ENCODE peak calls at places on chromosomes 5 and 9, in ten cellular contexts. J is heart left ventricle, M is MM.1S, V is AG09309, N is A549, B is cardiac muscle cell, P is H7, W is Peyer's patch, R is esophagus squamous epithelium, O is SK-N-SH. D is an unnamed sample.

GRCh38 chr5:156128026-156128425 is 198.9 kb upstream of the SGCD start:
- DNase-seq in J (no peak), M (peak), V (peak), N (no peak), B (no peak), P (no peak), W (no peak), R (no peak), O (no peak), D (no peak)

GRCh38 chr5:111641533-111642230 is 115.3 kb downstream of the NREP start:
- DNase-seq in J (no peak), M (no peak), V (peak), N (no peak), B (no peak), P (no peak), W (no peak), R (no peak), O (no peak), D (no peak)

GRCh38 chr5:132501961-132502931 is 11.7 kb upstream of the IRF1 start:
- DNase-seq in J (no peak), M (no peak), V (no peak), N (no peak), B (no peak), P (no peak), W (no peak), R (no peak), O (no peak), D (no peak)

GRCh38 chr9:35771524-35771923 is 17.4 kb upstream of the MSMP start:
- DNase-seq in J (no peak), M (no peak), V (no peak), N (peak), B (no peak), P (no peak), W (no peak), R (no peak), O (no peak), D (no peak)

GRCh38 chr5:98813755-98814154 is 40.3 kb downstream of the RGMB start:
- DNase-seq in J (no peak), M (no peak), V (no peak), N (no peak), B (no peak), P (no peak), W (no peak), R (no peak), O (no peak), D (no peak)

GRCh38 chr5:154189256-154189818 is 1.2 kb upstream of the GALNT10 start:
- DNase-seq in J (peak), M (peak), V (no peak), N (no peak), B (peak), P (peak), W (no peak), R (no peak), O (peak), D (no peak)

GRCh38 chr9:112361602-112362001 is 18.3 kb upstream of the HSDL2 start:
- DNase-seq in J (no peak), M (peak), V (no peak), N (peak), B (peak), P (peak), W (no peak), R (no peak), O (peak), D (no peak)

GRCh38 chr5:97071101-97071500 is 71.3 kb downstream of the LIX1 start:
- DNase-seq in J (no peak), M (no peak), V (peak), N (no peak), B (no peak), P (no peak), W (no peak), R (no peak), O (no peak), D (no peak)

GRCh38 chr5:44943637-44944036 is 134.9 kb downstream of the MRPS30 start:
- DNase-seq in J (no peak), M (no peak), V (no peak), N (no peak), B (no peak), P (no peak), W (no peak), R (no peak), O (no peak), D (no peak)

GRCh38 chr5:139692605-139693340 is 44.6 kb downstream of the CXXC5 start:
- DNase-seq in J (no peak), M (no peak), V (no peak), N (no peak), B (no peak), P (peak), W (no peak), R (no peak), O (peak), D (no peak)

GRCh38 chr5:98911221-98912040 is 17.4 kb downstream of the CHD1 start:
- DNase-seq in J (no peak), M (no peak), V (no peak), N (no peak), B (no peak), P (no peak), W (no peak), R (no peak), O (no peak), D (no peak)

GRCh38 chr9:79660615-79661014 is 88.8 kb downstream of the TLE4 start:
- DNase-seq in J (no peak), M (no peak), V (no peak), N (no peak), B (no peak), P (no peak), W (no peak), R (no peak), O (no peak), D (no peak)

GRCh38 chr9:82421498-82421897 is 432.9 kb downstream of the SPATA31D1 start:
- DNase-seq in J (no peak), M (no peak), V (no peak), N (no peak), B (no peak), P (no peak), W (no peak), R (no peak), O (no peak), D (no peak)

GRCh38 chr5:1555011-1555807 is 31.4 kb upstream of the LPCAT1 start:
- DNase-seq in J (peak), M (no peak), V (peak), N (peak), B (no peak), P (no peak), W (no peak), R (no peak), O (no peak), D (no peak)

GRCh38 chr9:125262217-125262991 is 778 bp downstream of the GAPVD1 start:
- DNase-seq in J (no peak), M (peak), V (no peak), N (no peak), B (peak), P (no peak), W (no peak), R (no peak), O (no peak), D (peak)

GRCh38 chr5:76372320-76373054 is 30.6 kb upstream of the IQGAP2 start:
- DNase-seq in J (no peak), M (no peak), V (peak), N (peak), B (no peak), P (peak), W (no peak), R (no peak), O (peak), D (no peak)

GRCh38 chr5:82549263-82549662 is 271.1 kb upstream of the RPS23 start:
- DNase-seq in J (no peak), M (no peak), V (no peak), N (no peak), B (no peak), P (no peak), W (no peak), R (no peak), O (no peak), D (no peak)

GRCh38 chr9:89732295-89732951 is 127.6 kb downstream of the GADD45G start:
- DNase-seq in J (no peak), M (no peak), V (no peak), N (no peak), B (no peak), P (no peak), W (peak), R (no peak), O (no peak), D (no peak)

GRCh38 chr5:1701194-1701593 is 98.4 kb downstream of the MRPL36 start:
- DNase-seq in J (no peak), M (no peak), V (no peak), N (no peak), B (no peak), P (no peak), W (no peak), R (no peak), O (no peak), D (no peak)

GRCh38 chr9:89635007-89635742 is 30.4 kb downstream of the GADD45G start:
- DNase-seq in J (no peak), M (no peak), V (peak), N (no peak), B (no peak), P (no peak), W (no peak), R (no peak), O (no peak), D (peak)

GRCh38 chr9:112112941-112113399 is 62.1 kb downstream of the SUSD1 start:
- DNase-seq in J (no peak), M (no peak), V (no peak), N (peak), B (peak), P (peak), W (no peak), R (no peak), O (peak), D (no peak)

GRCh38 chr9:119795395-119795794 is 426.2 kb upstream of the BRINP1 start:
- DNase-seq in J (no peak), M (no peak), V (no peak), N (no peak), B (no peak), P (no peak), W (no peak), R (no peak), O (no peak), D (no peak)

GRCh38 chr5:2686296-2686695 is 65.2 kb downstream of the IRX2 start:
- DNase-seq in J (no peak), M (no peak), V (no peak), N (no peak), B (no peak), P (no peak), W (no peak), R (no peak), O (no peak), D (no peak)

GRCh38 chr9:134585746-134586706 is 55.6 kb upstream of the COL5A1 start:
- DNase-seq in J (peak), M (no peak), V (no peak), N (peak), B (no peak), P (peak), W (no peak), R (no peak), O (no peak), D (no peak)

GRCh38 chr5:131382407-131383395 is 118.8 kb downstream of the CDC42SE2 start:
- DNase-seq in J (no peak), M (peak), V (no peak), N (peak), B (peak), P (peak), W (no peak), R (no peak), O (peak), D (no peak)

GRCh38 chr5:143350790-143351603 is 52.5 kb downstream of the NR3C1 start:
- DNase-seq in J (no peak), M (no peak), V (peak), N (peak), B (no peak), P (no peak), W (no peak), R (no peak), O (no peak), D (no peak)

GRCh38 chr9:118957585-118957984 is 411.6 kb downstream of the BRINP1 start:
- DNase-seq in J (no peak), M (no peak), V (no peak), N (no peak), B (no peak), P (no peak), W (no peak), R (no peak), O (no peak), D (no peak)

GRCh38 chr9:129242971-129243561 is 65.0 kb upstream of the IER5L start:
- DNase-seq in J (peak), M (no peak), V (peak), N (no peak), B (no peak), P (no peak), W (no peak), R (no peak), O (no peak), D (no peak)

GRCh38 chr9:95507456-95508241 is 9.1 kb downstream of the PTCH1 start:
- DNase-seq in J (peak), M (peak), V (no peak), N (peak), B (peak), P (peak), W (peak), R (peak), O (peak), D (no peak)

GRCh38 chr9:81410201-81410600 is 279.1 kb downstream of the TLE1 start:
- DNase-seq in J (no peak), M (no peak), V (no peak), N (peak), B (no peak), P (no peak), W (no peak), R (no peak), O (no peak), D (no peak)

GRCh38 chr5:119396265-119396664 is 40.4 kb downstream of the TNFAIP8 start:
- DNase-seq in J (no peak), M (no peak), V (no peak), N (no peak), B (no peak), P (no peak), W (no peak), R (no peak), O (no peak), D (no peak)

GRCh38 chr5:119397518-119398380 is 41.9 kb downstream of the TNFAIP8 start:
- DNase-seq in J (no peak), M (no peak), V (peak), N (peak), B (no peak), P (no peak), W (no peak), R (no peak), O (no peak), D (no peak)

GRCh38 chr5:119400248-119400647 is 44.4 kb downstream of the TNFAIP8 start:
- DNase-seq in J (no peak), M (no peak), V (no peak), N (peak), B (no peak), P (no peak), W (no peak), R (no peak), O (no peak), D (no peak)

GRCh38 chr5:119402081-119402480 is 46.3 kb downstream of the TNFAIP8 start:
- DNase-seq in J (no peak), M (no peak), V (no peak), N (no peak), B (no peak), P (no peak), W (no peak), R (no peak), O (no peak), D (no peak)

GRCh38 chr5:119398713-119399492 is 43.1 kb downstream of the TNFAIP8 start:
- DNase-seq in J (peak), M (no peak), V (no peak), N (peak), B (no peak), P (no peak), W (no peak), R (no peak), O (no peak), D (peak)
- H3K4me3 ChIP-seq in J (no peak), M (no peak), V (no peak), N (no peak), B (no peak), P (no peak), W (no peak), R (no peak), O (no peak), D (no peak)

GRCh38 chr9:137138701-137139467 is at the start of gene GRIN1:
- DNase-seq in J (no peak), M (no peak), V (no peak), N (no peak), B (peak), P (peak), W (no peak), R (no peak), O (peak), D (no peak)
- H3K4me3 ChIP-seq in J (peak), M (no peak), V (no peak), N (no peak), B (no peak), P (peak), W (no peak), R (no peak), O (peak), D (no peak)

GRCh38 chr5:117888688-117889087 is 1099.7 kb downstream of the DTWD2 start:
- DNase-seq in J (no peak), M (peak), V (no peak), N (no peak), B (no peak), P (no peak), W (no peak), R (no peak), O (no peak), D (no peak)

GRCh38 chr5:117892360-117892759 is 1096.0 kb downstream of the DTWD2 start:
- DNase-seq in J (no peak), M (no peak), V (no peak), N (no peak), B (no peak), P (no peak), W (no peak), R (no peak), O (no peak), D (no peak)

GRCh38 chr5:117889592-117889991 is 1098.8 kb downstream of the DTWD2 start:
- DNase-seq in J (no peak), M (no peak), V (no peak), N (no peak), B (no peak), P (no peak), W (no peak), R (no peak), O (no peak), D (no peak)

DNA sequence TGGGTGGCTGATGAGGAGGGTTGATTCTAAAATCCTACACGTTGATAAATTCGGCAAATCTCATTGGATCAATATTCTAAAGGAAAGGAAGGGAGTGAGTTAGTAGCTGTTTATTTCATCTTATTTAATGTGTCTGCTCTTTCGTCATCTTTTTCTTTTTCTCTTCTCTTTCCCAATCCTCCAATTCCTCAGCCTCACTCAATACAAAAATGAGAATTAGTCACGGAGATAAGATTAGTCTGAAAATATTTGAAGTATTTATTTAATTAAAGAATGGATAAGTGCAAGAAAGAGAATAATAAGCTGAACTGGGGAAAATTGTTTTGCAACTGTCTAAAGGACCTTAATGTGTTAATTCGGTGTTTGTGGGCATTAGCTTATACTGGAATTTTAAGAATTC is 1095.1 kb downstream of the DTWD2 start:
- DNase-seq in J (no peak), M (no peak), V (no peak), N (no peak), B (no peak), P (no peak), W (no peak), R (no peak), O (no peak), D (no peak)
- H3K4me3 ChIP-seq in J (no peak), M (no peak), V (no peak), N (no peak), B (no peak), P (no peak), W (no peak), R (no peak), O (no peak), D (no peak)

DNA sequence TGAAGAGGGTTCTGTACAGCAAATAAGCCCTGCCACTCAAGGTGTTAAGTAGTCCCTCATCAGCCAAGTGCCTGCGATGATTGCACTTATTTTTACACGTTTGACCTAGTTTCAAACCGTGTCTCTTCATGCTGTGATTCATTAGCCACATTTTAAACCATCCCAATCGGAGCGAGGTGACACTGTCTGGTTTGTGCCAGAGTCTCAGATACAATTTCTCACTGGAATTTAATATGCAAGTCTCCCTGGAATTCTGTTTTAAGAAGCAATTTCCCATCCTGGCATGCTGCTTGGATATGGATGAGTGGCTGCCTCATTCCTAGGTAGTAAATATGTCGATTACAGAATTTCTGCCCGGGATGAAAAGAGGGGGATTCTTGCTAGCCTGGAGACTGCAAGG is 1.6 kb downstream of the INSYN2B start:
- DNase-seq in J (no peak), M (no peak), V (no peak), N (no peak), B (no peak), P (no peak), W (no peak), R (no peak), O (no peak), D (no peak)
- H3K4me3 ChIP-seq in J (no peak), M (no peak), V (peak), N (no peak), B (no peak), P (no peak), W (no peak), R (no peak), O (peak), D (no peak)

GRCh38 chr5:176513788-176514187 is 23.4 kb downstream of the RNF44 start:
- DNase-seq in J (no peak), M (no peak), V (no peak), N (no peak), B (no peak), P (peak), W (no peak), R (no peak), O (no peak), D (no peak)
- H3K4me3 ChIP-seq in J (no peak), M (no peak), V (no peak), N (no peak), B (no peak), P (no peak), W (no peak), R (no peak), O (no peak), D (no peak)

DNA sequence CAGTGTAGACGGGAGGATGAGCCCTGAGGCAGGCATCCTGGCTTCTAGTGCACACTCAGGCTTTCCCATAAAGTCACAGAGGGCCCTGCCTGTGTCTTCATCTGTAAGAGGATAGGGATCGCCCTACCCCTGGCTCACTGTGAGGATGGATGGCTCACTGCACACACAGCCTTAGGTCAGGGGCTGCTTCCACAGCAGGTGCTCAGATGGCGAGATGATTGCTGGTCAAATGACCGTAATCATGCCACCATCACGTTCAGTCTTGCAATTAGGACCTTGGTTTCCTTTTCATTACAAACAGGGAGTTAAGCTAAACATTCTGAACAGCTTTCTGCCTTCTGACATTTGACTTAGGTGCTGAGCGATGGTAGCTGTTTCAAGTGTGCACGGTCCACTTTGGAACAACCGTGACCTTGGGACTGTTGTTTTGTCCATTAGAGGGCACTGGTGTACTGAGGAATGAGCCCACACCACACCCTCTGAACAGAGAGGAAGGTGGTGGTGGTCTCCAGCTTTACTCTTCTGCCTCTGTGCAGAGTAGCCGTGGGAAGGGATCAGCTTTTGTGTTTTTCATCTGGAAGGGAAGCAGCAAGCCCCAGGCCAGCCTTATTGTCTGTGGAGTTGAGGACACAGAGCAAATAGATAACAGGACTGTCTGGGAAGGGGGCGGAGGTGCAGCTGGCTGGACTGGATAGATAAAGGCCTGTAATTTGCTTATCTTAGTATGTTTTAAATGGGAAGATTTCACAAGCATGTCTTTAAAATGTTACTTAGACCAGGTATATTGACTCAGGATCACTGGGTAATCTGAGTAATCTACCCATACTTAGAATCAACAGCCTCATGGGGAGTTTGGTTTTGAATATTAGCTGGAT is 183.1 kb downstream of the TRIO start:
- DNase-seq in J (no peak), M (no peak), V (no peak), N (peak), B (peak), P (peak), W (no peak), R (no peak), O (peak), D (no peak)
- H3K4me3 ChIP-seq in J (no peak), M (no peak), V (no peak), N (no peak), B (no peak), P (no peak), W (no peak), R (no peak), O (no peak), D (no peak)